ENCODE peak calls at places on chromosomes 5 and 9, in ten cellular contexts. O, F, X, P, B, R, Y, C, V and Q are unnamed samples.

GRCh38 chr9:133727277-133727875 is 10.8 kb downstream of the SARDH start:
- DNase-seq in F (no peak), Y (no peak), V (no peak), P (peak; percentile 68), C (no peak), O (no peak), X (peak; percentile 10), B (no peak), R (no peak), Q (no peak)

GRCh38 chr9:14271078-14271673 is 42.8 kb downstream of the NFIB start:
- DNase-seq in V (no peak), C (no peak), F (no peak), O (no peak), X (peak; percentile 27), P (peak; percentile 77), B (no peak), Y (peak; percentile 48), R (no peak), Q (no peak)

GRCh38 chr5:144191998-144192397 is 21.3 kb downstream of the KCTD16 start:
- DNase-seq in P (no peak), B (no peak), F (no peak), O (peak; percentile 15), X (no peak), R (no peak), Y (peak; percentile 82), C (no peak), V (no peak), Q (no peak)

GRCh38 chr9:109914280-109915027 is 134.5 kb downstream of the PALM2AKAP2 start:
- DNase-seq in Y (peak; percentile 71), F (no peak), C (peak; percentile 91), X (no peak), P (no peak), V (no peak), B (no peak), O (no peak), R (no peak), Q (peak; percentile 28)

GRCh38 chr5:153816870-153817269 is 221.8 kb downstream of the FAM114A2 start:
- DNase-seq in P (no peak), O (no peak), V (no peak), B (no peak), X (no peak), Y (no peak), F (no peak), R (no peak), C (no peak), Q (no peak)

GRCh38 chr5:136374003-136374402 is 8.7 kb upstream of the TRPC7 start:
- DNase-seq in F (no peak), P (no peak), Y (peak; percentile 69), R (no peak), C (peak; percentile 1), O (no peak), B (no peak), V (no peak), X (no peak), Q (no peak)

GRCh38 chr5:65055938-65056337 is 287.2 kb downstream of the CWC27 start:
- DNase-seq in F (no peak), B (no peak), P (no peak), V (no peak), C (no peak), Y (no peak), X (no peak), R (no peak), O (no peak), Q (no peak)

GRCh38 chr5:142292249-142292648 is 32.6 kb downstream of the SPRY4 start:
- DNase-seq in R (no peak), X (no peak), B (no peak), F (no peak), C (no peak), Y (no peak), P (no peak), V (no peak), O (no peak), Q (no peak)

GRCh38 chr9:78091736-78092135 is 60.1 kb upstream of the GNAQ start:
- DNase-seq in V (no peak), Y (no peak), R (no peak), P (no peak), C (no peak), F (no peak), O (no peak), B (no peak), X (no peak), Q (no peak)

GRCh38 chr5:142118421-142118686 is 9.8 kb downstream of the NDFIP1 start:
- DNase-seq in F (no peak), R (no peak), V (no peak), Y (no peak), O (no peak), B (no peak), C (no peak), P (no peak), X (no peak), Q (no peak)

GRCh38 chr9:130421802-130422276 is 22.9 kb upstream of the ASS1 start:
- DNase-seq in O (no peak), Y (peak; percentile 20), V (no peak), R (no peak), X (peak; percentile 90), B (no peak), C (peak; percentile 68), P (no peak), F (no peak), Q (no peak)

GRCh38 chr9:101427957-101428655 is 7.5 kb downstream of the ALDOB start:
- DNase-seq in C (no peak), R (no peak), O (no peak), P (no peak), F (no peak), B (no peak), X (no peak), Y (peak; percentile 54), V (no peak), Q (peak; percentile 17)

GRCh38 chr9:33130501-33130900 is 36.6 kb downstream of the B4GALT1 start:
- DNase-seq in R (no peak), Y (no peak), C (no peak), X (no peak), F (no peak), P (no peak), V (no peak), B (no peak), O (peak; percentile 13), Q (no peak)